ENCODE peak calls at places on chromosome 1, in seven cellular contexts. C is GM20000, O is GM12864, W is left lung, U is AG09319, S is HCT116, Y is activated B cell treated with CpG ODN at 0.5 μM for 24 hours. B is an unnamed sample.

GRCh38 chr1:70434253-70434859 is 23.3 kb downstream of the CTH start:
- DNase-seq in S (no peak), Y (no peak), U (no peak), C (no peak), W (no peak), O (no peak), B (no peak)

GRCh38 chr1:63920154-63921117 is 146.6 kb downstream of the ROR1 start:
- DNase-seq in W (no peak), C (no peak), U (peak; percentile 18), S (no peak), Y (no peak), O (no peak), B (no peak)

GRCh38 chr1:202281316-202282016 is 60.3 kb downstream of the UBE2T start:
- DNase-seq in Y (no peak), C (no peak), S (no peak), O (no peak), U (no peak), W (no peak), B (no peak)

GRCh38 chr1:169288011-169288414 is 79.6 kb downstream of the NME7 start:
- DNase-seq in O (no peak), U (no peak), S (peak; percentile 28), Y (no peak), W (no peak), C (no peak), B (no peak)

GRCh38 chr1:53535846-53536245 is 76.6 kb downstream of the DMRTB1 start:
- DNase-seq in W (no peak), S (no peak), C (no peak), U (no peak), O (no peak), Y (no peak), B (no peak)

GRCh38 chr1:28111157-28111556 is 22.7 kb upstream of the EYA3 start:
- DNase-seq in S (no peak), U (no peak), C (peak; percentile 32), W (peak; percentile 54), Y (no peak), O (no peak), B (no peak)

GRCh38 chr1:219660666-219661463 is 48.0 kb upstream of the ZC3H11B start:
- DNase-seq in C (peak; percentile 60), W (peak; percentile 86), O (peak; percentile 58), S (peak; percentile 87), Y (no peak), U (peak; percentile 77), B (peak; percentile 67)

GRCh38 chr1:43844114-43844513 is 89.5 kb upstream of the ARTN start:
- DNase-seq in C (no peak), Y (no peak), O (no peak), S (no peak), W (no peak), U (no peak), B (no peak)

GRCh38 chr1:112704511-112704907 is 2.4 kb downstream of the RHOC start:
- DNase-seq in O (no peak), U (no peak), S (no peak), W (no peak), C (no peak), Y (no peak), B (no peak)

GRCh38 chr1:56034222-56034621 is 545.1 kb downstream of the PLPP3 start:
- DNase-seq in Y (no peak), S (no peak), O (no peak), W (no peak), U (peak; percentile 25), C (no peak), B (no peak)

GRCh38 chr1:201176931-201177330 is 13.7 kb upstream of the IGFN1 start:
- DNase-seq in C (no peak), S (no peak), Y (no peak), O (no peak), U (no peak), W (no peak), B (no peak)

GRCh38 chr1:110628356-110629105 is 22.4 kb upstream of the KCNA2 start:
- DNase-seq in W (no peak), O (no peak), S (no peak), U (no peak), C (no peak), Y (no peak), B (no peak)

GRCh38 chr1:167543566-167543965 is 10.0 kb downstream of the CREG1 start:
- DNase-seq in O (no peak), C (no peak), S (no peak), W (no peak), Y (no peak), U (no peak), B (no peak)

GRCh38 chr1:201834621-201835020 is 5.7 kb downstream of the IPO9 start:
- DNase-seq in S (no peak), O (no peak), W (no peak), Y (no peak), U (no peak), C (no peak), B (no peak)

GRCh38 chr1:47906466-47907191 is 90.6 kb downstream of the TRABD2B start:
- DNase-seq in U (no peak), O (no peak), S (no peak), Y (no peak), C (no peak), W (no peak), B (no peak)

DNA sequence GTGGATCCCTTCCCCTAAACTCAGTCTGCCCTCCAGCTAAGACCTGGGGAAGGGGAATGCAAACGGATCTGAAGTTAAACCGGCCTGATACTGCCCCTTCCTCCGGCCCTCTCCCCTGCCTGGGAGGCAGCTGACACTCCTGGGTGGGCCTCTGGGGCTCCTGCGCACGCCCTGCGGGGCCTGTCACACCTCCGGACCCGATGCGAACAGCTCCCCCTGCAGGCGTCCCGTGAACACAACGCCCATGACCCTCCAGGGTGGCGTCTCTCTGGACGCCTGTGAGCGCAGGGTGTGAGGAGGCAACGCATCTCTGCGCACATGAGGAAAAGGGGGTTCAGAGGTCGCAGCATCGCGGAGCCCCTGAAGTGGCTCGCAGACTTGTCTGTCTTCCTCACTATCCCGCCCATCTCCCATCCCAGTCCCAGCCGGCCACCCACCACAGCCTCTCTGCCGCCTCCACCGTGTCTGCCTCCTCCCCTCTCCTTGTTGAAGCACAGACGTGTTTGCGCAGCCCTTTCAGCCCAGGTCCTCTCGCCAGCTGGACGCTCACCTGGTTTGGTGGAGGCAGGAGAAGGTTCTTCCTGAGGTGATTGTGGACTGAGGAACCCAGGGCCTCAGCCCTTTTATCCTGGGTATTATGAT is 421 bp upstream of the LCE3A start:
- DNase-seq in O (no peak), S (no peak), Y (no peak), U (no peak), C (peak; percentile 32), W (no peak), B (no peak)
- TF ChIP-seq CTCF in O (peak; percentile 64), S (peak; percentile 8), Y (no peak), U (no peak), C (no peak), W (no peak), B (no peak)

GRCh38 chr1:8905582-8906191 is 27.2 kb upstream of the ENO1 start:
- DNase-seq in S (no peak), Y (no peak), C (no peak), W (no peak), O (no peak), U (no peak), B (no peak)

GRCh38 chr1:8903908-8904650 is 25.6 kb upstream of the ENO1 start:
- DNase-seq in C (no peak), S (no peak), U (peak; percentile 88), Y (no peak), W (no peak), O (no peak), B (peak; percentile 46)

GRCh38 chr1:8903410-8903809 is 24.9 kb upstream of the ENO1 start:
- DNase-seq in U (no peak), O (no peak), Y (no peak), S (no peak), W (no peak), C (no peak), B (no peak)

GRCh38 chr1:8899046-8899445 is 20.6 kb upstream of the ENO1 start:
- DNase-seq in O (no peak), W (no peak), C (no peak), U (no peak), Y (no peak), S (no peak), B (no peak)

GRCh38 chr1:8902765-8903164 is 24.3 kb upstream of the ENO1 start:
- DNase-seq in O (no peak), C (no peak), S (no peak), W (no peak), Y (no peak), U (no peak), B (no peak)
- TF ChIP-seq CTCF in O (no peak), C (no peak), S (no peak), W (no peak), Y (no peak), U (peak; percentile 12), B (no peak)

DNA sequence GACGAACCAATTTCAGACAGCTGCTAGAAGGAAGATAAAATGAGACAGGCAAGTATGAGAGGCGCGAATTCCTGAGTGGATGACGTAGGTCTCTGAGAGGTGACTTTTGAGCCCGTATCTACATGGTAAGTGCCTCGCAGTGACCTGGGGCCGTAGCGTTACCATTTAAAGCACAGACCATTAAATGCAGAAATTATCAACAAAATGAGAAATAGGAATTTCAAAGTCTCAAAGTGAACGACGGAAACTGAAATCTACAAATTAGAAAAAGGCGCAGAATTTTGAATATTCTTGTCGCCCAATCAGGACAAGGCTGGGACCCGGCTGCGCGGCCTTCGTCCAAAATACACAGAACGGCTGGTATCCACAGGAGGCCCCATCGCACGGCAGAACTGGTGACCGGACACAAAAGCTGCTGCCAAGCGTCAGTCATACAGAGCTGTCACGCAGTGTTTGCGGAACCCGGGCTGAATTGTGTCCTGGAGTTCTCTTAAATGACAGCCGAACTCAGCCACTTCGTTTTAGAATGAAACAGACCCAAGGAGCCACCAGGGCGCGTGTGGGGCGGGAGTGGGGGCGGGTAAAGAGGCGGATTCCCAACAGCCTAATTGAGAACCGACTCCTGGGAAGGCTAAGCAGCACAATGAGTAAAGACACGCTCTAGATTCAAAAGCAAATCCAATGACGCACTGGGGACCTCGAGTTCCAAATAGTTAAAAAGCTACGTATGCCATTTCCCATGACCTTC is 13.8 kb upstream of the BOLA1 start:
- DNase-seq in Y (peak; percentile 47), O (peak; percentile 66), C (peak; percentile 53), W (peak; percentile 90), S (peak; percentile 73), U (no peak), B (peak; percentile 44)
- TF ChIP-seq CTCF in Y (no peak), O (no peak), C (no peak), W (no peak), S (no peak), U (no peak), B (no peak)

DNA sequence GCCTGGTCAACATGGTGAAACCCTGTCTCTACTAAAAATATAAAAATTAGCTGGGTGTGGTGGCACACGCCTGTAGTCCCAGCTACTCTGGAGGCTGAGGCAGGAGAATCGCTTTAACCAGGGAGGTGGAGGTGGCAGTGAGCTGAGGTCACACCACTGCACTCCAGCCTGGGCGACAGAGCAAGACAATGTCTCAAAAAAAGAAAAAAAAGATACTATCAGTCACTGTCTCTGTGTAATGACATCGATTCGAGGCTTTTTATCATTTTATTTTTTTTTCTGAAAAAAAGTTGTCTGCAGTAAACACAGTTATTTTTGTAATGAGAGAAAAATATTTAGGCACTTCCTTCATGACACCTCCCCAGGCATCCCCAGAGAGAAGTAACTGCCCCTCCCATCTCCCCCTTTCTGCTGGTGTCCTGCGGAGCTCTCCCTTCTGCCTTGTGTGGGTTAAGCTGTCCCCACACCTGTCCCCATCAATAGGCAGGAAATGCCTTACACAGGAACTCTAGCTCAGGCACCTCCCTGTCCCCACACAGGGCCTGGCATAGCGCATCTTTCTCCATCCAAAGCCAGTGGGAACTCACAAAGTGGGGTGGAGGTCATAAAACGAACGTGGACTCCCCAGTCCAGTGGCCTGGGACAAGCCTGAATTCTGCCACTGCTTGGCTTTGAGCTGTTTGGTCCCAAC is 132.0 kb downstream of the SYF2 start:
- DNase-seq in C (no peak), U (no peak), O (no peak), S (no peak), Y (no peak), W (no peak), B (no peak)
- TF ChIP-seq CTCF in C (no peak), U (no peak), O (no peak), S (no peak), Y (no peak), W (no peak), B (no peak)

B was measured in omental fat pad.